ENCODE peak calls at places on chromosomes 7 and 10, in seven cellular contexts. M is WTC11, I is keratinocyte, J is A549, Q is HCT116, P is IMR-90, W is adrenal gland. A is an unnamed sample.
A peak's percentile ranks its signal among the peaks of the same experiment; 100 is the strongest.

GRCh38 chr10:117342638-117343037 is 32.6 kb downstream of the PDZD8 start:
- DNase-seq in M (no peak), I (peak; percentile 41), J (peak; percentile 42), Q (no peak), P (peak; percentile 83), W (no peak), A (no peak)

GRCh38 chr10:74900297-74900696 is 73.9 kb downstream of the KAT6B start:
- DNase-seq in M (no peak), I (no peak), J (no peak), Q (no peak), P (no peak), W (no peak), A (no peak)

GRCh38 chr7:55020481-55020871 is 1.7 kb downstream of the EGFR start:
- DNase-seq in M (no peak), I (no peak), J (peak; percentile 57), Q (no peak), P (peak; percentile 60), W (peak; percentile 76), A (no peak)

GRCh38 chr7:46569117-46569433 is 648.0 kb upstream of the IGFBP3 start:
- DNase-seq in M (no peak), I (no peak), J (no peak), Q (no peak), P (no peak), W (no peak), A (peak; percentile 68)

GRCh38 chr7:46713868-46714596 is 793.0 kb upstream of the IGFBP3 start:
- DNase-seq in M (no peak), I (no peak), J (no peak), Q (no peak), P (no peak), W (peak; percentile 40), A (no peak)

GRCh38 chr7:20217193-20217948 is at the start of gene MACC1:
- DNase-seq in M (peak; percentile 83), I (peak; percentile 66), J (no peak), Q (peak; percentile 93), P (no peak), W (no peak), A (peak; percentile 89)

GRCh38 chr7:157813053-157813452 is 476.2 kb downstream of the DNAJB6 start:
- DNase-seq in M (no peak), I (no peak), J (no peak), Q (no peak), P (no peak), W (no peak), A (no peak)

GRCh38 chr10:12500406-12501303 is 151.3 kb downstream of the CAMK1D start:
- DNase-seq in M (no peak), I (no peak), J (no peak), Q (no peak), P (no peak), W (no peak), A (peak; percentile 36)

GRCh38 chr10:113020838-113021237 is 70.8 kb downstream of the TCF7L2 start:
- DNase-seq in M (no peak), I (no peak), J (no peak), Q (no peak), P (no peak), W (peak; percentile 50), A (no peak)

GRCh38 chr7:16606704-16607103 is 38.9 kb downstream of the ANKMY2 start:
- DNase-seq in M (no peak), I (no peak), J (no peak), Q (no peak), P (no peak), W (no peak), A (no peak)

GRCh38 chr10:127410030-127410429 is 139.1 kb upstream of the NPS start:
- DNase-seq in M (no peak), I (no peak), J (no peak), Q (no peak), P (no peak), W (no peak), A (no peak)

GRCh38 chr7:83876593-83876992 is 227.7 kb upstream of the SEMA3E start:
- DNase-seq in M (no peak), I (peak; percentile 33), J (no peak), Q (no peak), P (peak; percentile 7), W (no peak), A (no peak)

GRCh38 chr7:15836041-15836440 is 149.6 kb upstream of the MEOX2 start:
- DNase-seq in M (no peak), I (no peak), J (no peak), Q (no peak), P (peak; percentile 50), W (no peak), A (no peak)

GRCh38 chr10:37854606-37855005 is 2.8 kb downstream of the ZNF248 start:
- DNase-seq in M (no peak), I (no peak), J (no peak), Q (no peak), P (no peak), W (no peak), A (no peak)

GRCh38 chr7:139828880-139829653 is at the start of gene TBXAS1:
- DNase-seq in M (no peak), I (no peak), J (peak; percentile 41), Q (no peak), P (peak; percentile 47), W (peak; percentile 26), A (peak; percentile 67)

DNA sequence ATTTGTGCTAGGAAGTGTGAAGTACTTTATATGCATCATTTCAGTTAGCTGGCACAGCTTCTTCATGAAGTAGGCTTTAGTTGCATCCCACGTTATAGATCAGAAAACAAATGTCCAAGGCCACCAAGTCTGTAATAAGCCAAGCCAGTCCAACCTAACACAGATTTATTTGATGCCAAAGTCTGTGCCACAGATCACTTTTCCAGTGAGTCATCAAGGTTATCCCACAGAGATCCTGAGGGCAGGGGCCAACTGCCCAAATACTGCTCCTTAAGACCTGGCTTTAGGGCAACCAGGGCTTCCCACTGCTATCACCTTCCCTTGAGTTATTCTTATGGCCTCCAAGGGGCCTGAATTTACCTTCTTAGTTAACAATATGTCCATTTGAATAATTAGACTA is 1340.4 kb downstream of the XPNPEP1 start:
- DNase-seq in M (no peak), I (no peak), J (no peak), Q (no peak), P (no peak), W (no peak), A (no peak)
- TF ChIP-seq CTCF in M (no peak), I (no peak), J (no peak), Q (no peak), P (no peak), W (no peak), A (no peak)

GRCh38 chr7:149006345-149006725 is 22.0 kb downstream of the PDIA4 start:
- DNase-seq in M (no peak), I (no peak), J (no peak), Q (no peak), P (no peak), W (no peak), A (no peak)

GRCh38 chr7:149005427-149006344 is 22.6 kb downstream of the PDIA4 start:
- DNase-seq in M (peak; percentile 89), I (no peak), J (peak; percentile 76), Q (peak; percentile 43), P (peak; percentile 55), W (peak; percentile 79), A (peak; percentile 93)

GRCh38 chr7:149003018-149003417 is 25.3 kb downstream of the PDIA4 start:
- DNase-seq in M (no peak), I (no peak), J (no peak), Q (no peak), P (no peak), W (no peak), A (no peak)

GRCh38 chr7:149003560-149004305 is 24.6 kb downstream of the PDIA4 start:
- DNase-seq in M (no peak), I (no peak), J (no peak), Q (no peak), P (no peak), W (no peak), A (no peak)

DNA sequence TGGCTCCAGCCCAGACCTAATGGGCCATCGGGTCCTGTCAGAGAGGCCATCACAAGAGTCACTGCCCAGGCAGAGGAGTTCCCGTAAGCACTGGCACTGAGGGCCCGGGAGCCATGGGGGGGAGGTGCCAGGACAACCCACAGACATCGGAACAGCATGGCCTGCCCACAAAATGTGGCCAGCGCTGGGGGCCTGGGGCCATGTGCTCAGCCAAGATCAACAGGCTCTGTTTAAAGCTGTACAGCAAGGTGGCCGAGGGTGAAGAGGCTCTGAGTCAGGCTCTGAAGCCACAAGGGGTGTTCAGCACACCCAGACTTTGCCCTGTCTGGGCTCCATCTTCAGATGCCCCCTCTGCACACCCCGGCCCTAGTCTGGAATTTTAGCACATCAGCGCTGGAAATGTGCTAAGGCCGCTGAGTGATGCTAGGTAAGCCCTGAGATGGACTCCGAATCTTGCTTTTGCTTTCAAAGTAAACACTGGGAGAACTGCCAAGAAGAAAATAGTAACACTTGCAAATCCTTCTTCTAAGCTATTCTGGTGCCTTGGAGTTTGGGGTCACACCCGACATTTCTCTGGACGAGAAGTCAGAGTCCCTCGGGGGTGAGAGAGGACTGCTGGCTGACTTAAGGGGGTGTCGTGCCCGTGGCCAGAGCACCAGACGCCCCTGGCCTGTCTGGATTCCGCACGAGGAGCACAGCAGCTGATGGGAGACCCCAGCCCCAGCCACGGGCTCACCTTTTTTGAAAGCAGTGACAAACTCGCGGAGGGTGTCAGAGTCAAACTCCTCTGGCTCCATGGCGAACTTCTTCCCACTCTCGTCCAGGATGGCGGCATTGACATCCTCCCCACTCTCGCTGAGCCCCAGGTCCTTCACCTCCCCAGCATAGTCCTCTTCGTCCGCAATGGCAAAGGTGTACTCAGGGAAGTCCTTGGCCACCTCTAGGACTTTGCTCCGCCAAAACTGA is 23.6 kb downstream of the PDIA4 start:
- DNase-seq in M (no peak), I (no peak), J (no peak), Q (no peak), P (no peak), W (no peak), A (no peak)
- TF ChIP-seq CTCF in M (no peak), I (no peak), J (no peak), Q (no peak), P (no peak), W (no peak), A (no peak)

DNA sequence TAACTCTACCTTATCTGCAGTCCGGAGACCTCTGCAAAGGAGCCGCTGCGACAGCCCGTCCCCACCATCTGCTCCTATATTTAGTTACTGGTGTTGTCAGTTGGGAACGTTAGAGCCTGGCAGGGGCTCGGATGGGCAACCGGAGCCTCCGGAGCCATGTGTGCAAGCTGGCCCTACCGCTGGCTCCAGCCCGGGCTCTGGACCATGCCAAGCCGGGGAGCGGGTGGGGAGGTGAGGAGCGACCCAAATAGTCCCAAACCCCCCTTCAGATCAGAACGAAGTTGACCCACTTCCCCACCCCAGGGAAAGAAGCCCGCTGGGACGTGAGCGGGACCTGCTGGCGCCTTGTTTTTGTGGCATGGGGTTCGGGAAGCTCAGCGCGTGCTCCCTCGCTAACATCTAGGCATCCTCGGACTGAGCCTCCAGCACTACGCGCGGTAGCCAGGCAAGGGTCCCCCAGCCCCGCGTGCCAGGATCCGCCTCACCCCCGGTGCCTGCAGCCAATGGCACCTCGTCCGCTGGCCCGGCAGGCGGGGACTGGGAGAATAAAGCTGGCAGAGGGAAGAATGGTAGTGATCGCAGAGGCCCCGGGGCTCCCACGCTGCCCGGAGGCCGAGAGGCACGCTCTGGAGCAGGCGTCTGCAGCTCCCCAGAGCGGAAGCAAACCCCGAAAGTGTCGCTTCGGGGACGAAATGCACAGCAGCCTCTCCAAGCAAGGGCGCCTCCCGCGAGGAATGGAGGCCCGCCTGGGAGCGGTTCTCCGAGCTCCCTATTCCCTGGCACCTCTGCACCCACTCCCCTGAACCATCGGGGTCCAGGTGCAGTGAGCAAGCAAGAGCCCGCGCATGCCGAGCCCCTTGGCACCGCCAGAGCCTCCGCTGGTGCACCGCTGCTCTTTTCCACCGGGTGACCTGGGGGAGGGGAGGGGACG is 669 bp downstream of the LRRC20 start:
- DNase-seq in M (peak; percentile 62), I (no peak), J (peak; percentile 25), Q (no peak), P (peak; percentile 13), W (peak; percentile 36), A (peak; percentile 85)
- TF ChIP-seq CTCF in M (no peak), I (no peak), J (no peak), Q (no peak), P (no peak), W (no peak), A (no peak)

GRCh38 chr10:63103971-63104409 is 29.1 kb upstream of the NRBF2 start:
- DNase-seq in M (peak; percentile 35), I (no peak), J (no peak), Q (no peak), P (no peak), W (no peak), A (peak; percentile 55)
- TF ChIP-seq CTCF in M (no peak), I (no peak), J (no peak), Q (no peak), P (no peak), W (no peak), A (no peak)